ENCODE peak calls at places on chromosome 18, in four cellular contexts. G, U, C and H are unnamed samples.
A peak's percentile ranks its signal among the peaks of the same experiment; 100 is the strongest.

GRCh38 chr18:37393945-37394609 is 171.5 kb downstream of the CELF4 start:
- DNase-seq in G (peak; percentile 70), U (peak; percentile 46), C (peak; percentile 61), H (peak; percentile 49)

GRCh38 chr18:13374468-13375301 is 156.1 kb downstream of the LDLRAD4 start:
- DNase-seq in G (no peak), U (no peak), C (no peak), H (no peak)

GRCh38 chr18:35163736-35164532 is 76.9 kb upstream of the ZNF397 start:
- DNase-seq in G (no peak), U (no peak), C (no peak), H (no peak)

GRCh38 chr18:62037989-62038778 is 145.4 kb upstream of the RNF152 start:
- DNase-seq in G (no peak), U (peak; percentile 25), C (no peak), H (no peak)

GRCh38 chr18:58997811-58998337 is 133.2 kb downstream of the ZNF532 start:
- DNase-seq in G (no peak), U (peak; percentile 95), C (peak; percentile 75), H (no peak)

GRCh38 chr18:48734460-48734859 is 195.6 kb downstream of the CTIF start:
- DNase-seq in G (no peak), U (peak; percentile 51), C (no peak), H (no peak)

GRCh38 chr18:55534547-55534946 is 53.4 kb downstream of the TCF4 start:
- DNase-seq in G (no peak), U (peak; percentile 36), C (no peak), H (no peak)

GRCh38 chr18:75491361-75491760 is 63.9 kb upstream of the SMIM21 start:
- DNase-seq in G (no peak), U (no peak), C (no peak), H (no peak)

GRCh38 chr18:70335892-70336726 is 47.3 kb downstream of the SOCS6 start:
- DNase-seq in G (no peak), U (peak; percentile 28), C (no peak), H (no peak)

GRCh38 chr18:59663096-59663495 is 34.1 kb downstream of the CCBE1 start:
- DNase-seq in G (no peak), U (no peak), C (no peak), H (no peak)

GRCh38 chr18:32091724-32092421 is at the start of gene RNF138:
- DNase-seq in G (peak; percentile 90), U (peak; percentile 81), C (peak; percentile 85), H (peak; percentile 86)

GRCh38 chr18:42545825-42546224 is 569.7 kb downstream of the RIT2 start:
- DNase-seq in G (no peak), U (peak; percentile 74), C (no peak), H (no peak)

GRCh38 chr18:75475228-75475627 is 47.7 kb upstream of the SMIM21 start:
- DNase-seq in G (no peak), U (peak; percentile 94), C (no peak), H (no peak)

GRCh38 chr18:48827321-48828200 is 123.2 kb downstream of the SMAD7 start:
- DNase-seq in G (no peak), U (peak; percentile 57), C (peak; percentile 29), H (no peak)

GRCh38 chr18:13394794-13395193 is 176.2 kb downstream of the LDLRAD4 start:
- DNase-seq in G (no peak), U (no peak), C (no peak), H (peak; percentile 43)

GRCh38 chr18:37676276-37676675 is 110.7 kb upstream of the CELF4 start:
- DNase-seq in G (no peak), U (no peak), C (no peak), H (no peak)

GRCh38 chr18:31596081-31596872 is 4.6 kb downstream of the TTR start:
- DNase-seq in G (no peak), U (peak; percentile 11), C (no peak), H (no peak)

GRCh38 chr18:78735131-78736014 is 244.2 kb upstream of the SALL3 start:
- DNase-seq in G (no peak), U (no peak), C (no peak), H (peak; percentile 78)

GRCh38 chr18:22347624-22348511 is 69.8 kb downstream of the CTAGE1 start:
- DNase-seq in G (no peak), U (no peak), C (no peak), H (no peak)

GRCh38 chr18:77858331-77858730 is 608.7 kb downstream of the GALR1 start:
- DNase-seq in G (no peak), U (no peak), C (no peak), H (no peak)

GRCh38 chr18:79764131-79764530 is 33.6 kb upstream of the KCNG2 start:
- DNase-seq in G (no peak), U (no peak), C (no peak), H (peak; percentile 7)

GRCh38 chr18:7482342-7482741 is 84.8 kb upstream of the PTPRM start:
- DNase-seq in G (no peak), U (peak; percentile 52), C (no peak), H (no peak)

GRCh38 chr18:36665952-36666351 is 162.8 kb downstream of the TPGS2 start:
- DNase-seq in G (no peak), U (no peak), C (no peak), H (no peak)

GRCh38 chr18:58161659-58162058 is 117.6 kb downstream of the NEDD4L start:
- DNase-seq in G (no peak), U (peak; percentile 37), C (no peak), H (no peak)

GRCh38 chr18:9017170-9017899 is 85.2 kb upstream of the NDUFV2 start:
- DNase-seq in G (peak; percentile 83), U (peak; percentile 96), C (peak; percentile 71), H (peak; percentile 64)

GRCh38 chr18:58863539-58864145 is 1.0 kb upstream of the ZNF532 start:
- DNase-seq in G (peak; percentile 68), U (no peak), C (peak; percentile 52), H (no peak)

GRCh38 chr18:79898952-79899608 is 52.4 kb downstream of the SLC66A2 start:
- DNase-seq in G (no peak), U (no peak), C (no peak), H (no peak)

GRCh38 chr18:56458770-56459450 is 179.5 kb downstream of the TXNL1 start:
- DNase-seq in G (no peak), U (no peak), C (no peak), H (no peak)

GRCh38 chr18:5772271-5772670 is 123.1 kb downstream of the TMEM200C start:
- DNase-seq in G (no peak), U (peak; percentile 3), C (no peak), H (no peak)

GRCh38 chr18:44520981-44521672 is 159.6 kb upstream of the SETBP1 start:
- DNase-seq in G (no peak), U (peak; percentile 17), C (no peak), H (no peak)